ENCODE peak calls at places on chromosomes 11 and 22, in eight cellular contexts. V is SK-N-SH, F is cardiac muscle cell, T is PC-9, J is adrenal gland, P is upper lobe of left lung, S is MM.1S, X is OCI-LY7. U is an unnamed sample. For H3K4me1 and H3K36me3, the result is how much of the 10 kb centered on the place peaks cover.

GRCh38 chr11:17015639-17016125 is 1.5 kb upstream of the PLEKHA7 start:
- DNase-seq in S (peak), X (no peak), T (no peak), P (peak), F (no peak), J (no peak), V (peak), U (no peak)

GRCh38 chr11:16226245-16226644 is 130.1 kb downstream of the SOX6 start:
- DNase-seq in S (peak), X (no peak), J (peak), F (peak), T (peak), V (peak), P (no peak), U (peak)

GRCh38 chr11:113014731-113015455 is 53.7 kb downstream of the NCAM1 start:
- DNase-seq in T (no peak), F (peak), V (peak), X (no peak), S (no peak), J (peak), P (peak), U (peak)

GRCh38 chr22:33684059-33684458 is 236.2 kb downstream of the LARGE1 start:
- DNase-seq in P (no peak), X (no peak), S (no peak), T (no peak), J (peak), F (no peak), V (no peak), U (no peak)

GRCh38 chr11:81987829-81988472 is 745.7 kb downstream of the FAM181B start:
- DNase-seq in P (no peak), X (no peak), S (no peak), V (no peak), F (no peak), J (peak), T (no peak), U (no peak)

GRCh38 chr22:42544686-42545085 is 9.1 kb upstream of the SERHL2 start:
- DNase-seq in P (no peak), V (no peak), T (no peak), X (no peak), J (no peak), S (no peak), F (no peak), U (no peak)

GRCh38 chr11:70297341-70297740 is 26.9 kb downstream of the PPFIA1 start:
- DNase-seq in P (no peak), T (no peak), V (no peak), J (no peak), F (no peak), S (no peak), X (no peak), U (no peak)

GRCh38 chr22:44351685-44352377 is 39.1 kb upstream of the SHISAL1 start:
- DNase-seq in V (peak), P (no peak), F (peak), J (peak), S (no peak), X (no peak), T (peak), U (peak)

GRCh38 chr22:32545801-32546200 is 71.2 kb downstream of the FBXO7 start:
- DNase-seq in P (no peak), X (no peak), F (no peak), V (no peak), J (peak), S (no peak), T (no peak), U (no peak)

GRCh38 chr11:134460044-134460371 is 48.0 kb upstream of the B3GAT1 start:
- DNase-seq in P (no peak), J (no peak), S (no peak), X (no peak), F (no peak), T (no peak), V (no peak), U (no peak)

GRCh38 chr11:128354476-128354875 is 232.9 kb downstream of the ETS1 start:
- DNase-seq in F (no peak), S (no peak), J (no peak), T (no peak), X (no peak), P (no peak), V (no peak), U (no peak)

GRCh38 chr11:124970925-124971324 is 16.9 kb downstream of the CCDC15 start:
- DNase-seq in P (no peak), X (no peak), S (peak), J (no peak), T (peak), F (peak), V (peak), U (peak)

GRCh38 chr22:35397095-35397904 is 2.6 kb upstream of the MCM5 start:
- DNase-seq in V (no peak), P (no peak), X (peak), F (no peak), J (no peak), S (no peak), T (no peak), U (no peak)

GRCh38 chr11:89433278-89433677 is 57.9 kb downstream of the NOX4 start:
- DNase-seq in T (no peak), F (no peak), P (no peak), S (peak), J (no peak), X (no peak), V (no peak), U (no peak)

GRCh38 chr11:57616595-57616994 is 19.1 kb downstream of the SERPING1 start:
- DNase-seq in J (no peak), F (no peak), T (no peak), X (no peak), V (no peak), P (no peak), S (no peak), U (no peak)

GRCh38 chr11:76233936-76234703 is 27.8 kb upstream of the WNT11 start:
- DNase-seq in V (peak), T (peak), P (no peak), F (no peak), S (peak), X (peak), J (peak), U (peak)

GRCh38 chr11:94740083-94740974 is 27.8 kb upstream of the AMOTL1 start:
- DNase-seq in V (peak), J (no peak), X (no peak), F (peak), T (no peak), S (peak), P (peak), U (peak)

GRCh38 chr11:42161886-42162285 is 702.4 kb upstream of the LRRC4C start:
- DNase-seq in V (no peak), S (no peak), P (no peak), X (no peak), T (no peak), J (no peak), F (no peak), U (no peak)

GRCh38 chr11:109343242-109343641 is 78.7 kb upstream of the C11orf87 start:
- DNase-seq in V (no peak), X (no peak), J (no peak), P (no peak), F (peak), T (no peak), S (no peak), U (no peak)

GRCh38 chr11:115215694-115216615 is 288.3 kb downstream of the CADM1 start:
- DNase-seq in J (no peak), X (peak), V (no peak), P (no peak), S (no peak), F (no peak), T (no peak), U (no peak)

GRCh38 chr11:21604564-21604963 is 588.3 kb upstream of the ANO5 start:
- DNase-seq in J (no peak), X (no peak), P (no peak), F (no peak), V (no peak), S (no peak), T (no peak), U (no peak)

GRCh38 chr11:120867531-120867930 is 156.4 kb upstream of the TBCEL start:
- DNase-seq in F (no peak), S (no peak), V (no peak), T (no peak), P (no peak), X (no peak), J (no peak), U (no peak)

GRCh38 chr11:110076388-110076965 is 16.7 kb upstream of the ZC3H12C start:
- DNase-seq in V (no peak), F (no peak), X (no peak), S (no peak), J (no peak), P (no peak), T (no peak), U (peak)

GRCh38 chr11:120688166-120688565 is 176.6 kb downstream of the GRIK4 start:
- DNase-seq in S (no peak), F (no peak), X (no peak), T (no peak), J (no peak), P (no peak), V (no peak), U (no peak)

GRCh38 chr11:134802598-134802997 is 390.6 kb upstream of the B3GAT1 start:
- DNase-seq in P (no peak), X (no peak), J (no peak), V (no peak), S (no peak), F (no peak), T (no peak), U (no peak)

GRCh38 chr11:82703796-82704195 is 29.9 kb downstream of the FAM181B start:
- DNase-seq in T (no peak), J (no peak), X (no peak), P (no peak), S (no peak), V (no peak), F (no peak), U (no peak)

GRCh38 chr11:11025087-11025486 is 167.2 kb upstream of the ZBED5 start:
- DNase-seq in S (no peak), P (no peak), F (no peak), J (no peak), V (no peak), X (no peak), T (no peak), U (no peak)

GRCh38 chr11:131099013-131099412 is 182.7 kb upstream of the SNX19 start:
- DNase-seq in X (no peak), V (no peak), P (no peak), T (no peak), F (no peak), J (no peak), S (no peak), U (no peak)

GRCh38 chr22:18068381-18068988 is 9.3 kb upstream of the PEX26 start:
- DNase-seq in P (no peak), S (no peak), X (no peak), F (peak), T (no peak), J (no peak), V (no peak), U (no peak)

GRCh38 chr11:117538731-117539130 is 211.1 kb downstream of the CEP164 start:
- DNase-seq in X (no peak), S (no peak), F (peak), V (peak), T (no peak), P (no peak), J (no peak), U (peak)

GRCh38 chr22:42177891-42178336 is 47.3 kb upstream of the CYP2D6 start:
- DNase-seq in J (no peak), S (no peak), F (no peak), V (no peak), P (no peak), X (no peak), T (no peak), U (no peak)

GRCh38 chr11:27658535-27659236 is 41.6 kb downstream of the BDNF start:
- DNase-seq in S (no peak), X (no peak), T (no peak), F (no peak), J (no peak), P (no peak), V (peak), U (no peak)

GRCh38 chr11:72573380-72573949 is 100.8 kb downstream of the PDE2A start:
- DNase-seq in P (no peak), T (peak), S (peak), J (no peak), V (peak), X (no peak), F (peak), U (no peak)

GRCh38 chr11:80748207-80748606 is 1307.4 kb upstream of the TENM4 start:
- DNase-seq in F (no peak), S (no peak), V (no peak), X (no peak), T (no peak), J (no peak), P (no peak), U (no peak)

GRCh38 chr11:45859661-45860140 is 12.4 kb downstream of the CRY2 start:
- DNase-seq in S (no peak), V (peak), X (no peak), J (peak), P (peak), T (peak), F (peak), U (peak)
- H3K4me1 ChIP-seq in S (under half), V (half or more), X (under half), J (half or more), P (under half), T (under half), F (under half), U (under half)

GRCh38 chr22:50577697-50577986 is 585 bp downstream of the CPT1B start:
- DNase-seq in T (no peak), X (no peak), F (no peak), J (no peak), S (no peak), P (no peak), V (no peak), U (no peak)
- H3K36me3 ChIP-seq in T (under half), X (half or more), F (under half), J (under half), S (under half), P (under half), V (under half), U (under half)

GRCh38 chr11:119481667-119482400 is 58.9 kb upstream of the THY1 start:
- DNase-seq in V (no peak), T (no peak), P (peak), X (no peak), S (no peak), F (no peak), J (peak), U (no peak)
- H3K4me1 ChIP-seq in V (under half), T (under half), P (under half), X (under half), S (under half), F (under half), J (under half), U (under half)

DNA sequence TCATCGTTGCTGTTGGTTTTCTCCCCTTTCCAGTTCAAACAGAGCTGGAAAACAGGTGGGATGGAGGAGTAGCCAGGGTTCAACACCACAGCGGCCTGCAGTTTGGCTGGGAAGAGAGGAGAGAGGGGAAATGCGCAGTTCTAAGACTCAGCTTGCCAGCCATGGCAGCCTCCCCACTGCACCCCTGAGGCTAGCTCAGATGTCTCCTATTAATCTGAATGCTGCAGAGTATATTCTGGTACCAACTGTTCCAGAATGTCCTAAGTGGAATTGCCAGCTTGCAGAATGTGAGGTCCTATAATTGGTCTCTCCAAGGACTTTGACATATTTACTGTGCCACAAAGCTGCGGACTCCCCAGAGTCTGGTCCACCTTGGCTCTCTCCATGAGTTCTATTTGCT is 32.0 kb downstream of the NEFH start:
- DNase-seq in V (no peak), P (no peak), S (no peak), X (no peak), F (no peak), J (no peak), T (no peak), U (no peak)
- H3K36me3 ChIP-seq in V (half or more), P (half or more), S (under half), X (half or more), F (under half), J (half or more), T (under half), U (under half)

DNA sequence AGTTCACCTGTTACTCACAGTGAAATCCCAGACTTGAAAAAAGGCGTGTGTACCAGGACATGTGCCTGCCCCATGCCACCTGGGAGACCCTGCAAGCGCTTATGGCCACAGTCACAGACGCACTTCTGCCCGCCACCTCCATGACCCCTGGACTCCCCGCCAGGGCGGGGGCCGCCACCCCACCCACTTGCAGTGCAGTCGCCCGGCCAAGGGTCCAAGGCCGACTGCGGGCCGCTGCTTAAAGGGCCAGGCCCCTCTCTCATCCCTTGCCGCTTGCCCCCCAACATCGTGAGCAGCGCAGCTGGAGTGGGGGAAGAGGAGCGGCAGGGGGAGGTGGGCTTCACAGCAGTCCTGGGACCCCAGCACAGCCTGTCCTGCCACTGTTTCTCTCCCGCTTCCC is 10.8 kb downstream of the DUSP8 start:
- DNase-seq in V (peak), S (no peak), X (no peak), P (peak), F (no peak), T (no peak), J (no peak), U (no peak)
- H3K4me1 ChIP-seq in V (under half), S (under half), X (under half), P (under half), F (under half), T (under half), J (under half), U (under half)

U was measured in mucosa of descending colon.